ENCODE peak calls at places on chromosome 18, in five cellular contexts. M is CD8-positive, alpha-beta T cell; E is progenitor cell of endocrine pancreas; U is bronchial epithelial cell; W is mucosa of descending colon. C is an unnamed sample.

GRCh38 chr18:32093523-32093922 is 1.8 kb downstream of the RNF138 start:
- DNase-seq in U (peak), E (no peak), W (no peak), M (no peak), C (no peak)

GRCh38 chr18:68394705-68395104 is 320.2 kb downstream of the TMX3 start:
- DNase-seq in M (no peak), U (peak), E (no peak), W (no peak), C (no peak)

GRCh38 chr18:22112215-22112614 is 57.2 kb upstream of the GATA6 start:
- DNase-seq in M (no peak), E (no peak), U (no peak), W (no peak), C (no peak)

GRCh38 chr18:77061946-77062517 is 70.6 kb downstream of the MBP start:
- DNase-seq in W (peak), E (no peak), M (no peak), U (no peak), C (no peak)

GRCh38 chr18:24530630-24531111 is 70.2 kb downstream of the HRH4 start:
- DNase-seq in M (no peak), E (no peak), W (no peak), U (peak), C (peak)

GRCh38 chr18:2146092-2146491 is 425.2 kb downstream of the METTL4 start:
- DNase-seq in E (no peak), U (peak), M (no peak), W (no peak), C (no peak)

GRCh38 chr18:57813245-57813644 is 10.1 kb upstream of the ATP8B1 start:
- DNase-seq in U (peak), E (no peak), W (no peak), M (no peak), C (peak)

GRCh38 chr18:23270999-23271680 is 135.9 kb downstream of the CABLES1 start:
- DNase-seq in M (no peak), E (no peak), U (no peak), W (no peak), C (no peak)

GRCh38 chr18:36733150-36733549 is 95.7 kb downstream of the TPGS2 start:
- DNase-seq in U (no peak), W (no peak), E (no peak), M (no peak), C (no peak)

GRCh38 chr18:66778048-66778447 is 174.2 kb upstream of the CDH19 start:
- DNase-seq in M (no peak), U (no peak), E (no peak), W (no peak), C (no peak)

GRCh38 chr18:78612318-78612717 is 367.3 kb upstream of the SALL3 start:
- DNase-seq in E (no peak), U (no peak), M (no peak), W (no peak), C (no peak)

GRCh38 chr18:75456277-75456676 is 28.8 kb upstream of the SMIM21 start:
- DNase-seq in U (no peak), E (no peak), M (no peak), W (no peak), C (no peak)

GRCh38 chr18:3947383-3947782 is 497.4 kb downstream of the TGIF1 start:
- DNase-seq in U (no peak), E (no peak), W (no peak), M (no peak), C (no peak)

GRCh38 chr18:46040747-46041104 is 31.3 kb downstream of the PSTPIP2 start:
- DNase-seq in U (no peak), M (no peak), W (no peak), E (no peak), C (no peak)

GRCh38 chr18:22753130-22753831 is 179.8 kb upstream of the RBBP8 start:
- DNase-seq in M (no peak), E (no peak), U (no peak), W (no peak), C (no peak)

GRCh38 chr18:48955528-48956261 is 4.9 kb upstream of the SMAD7 start:
- DNase-seq in M (no peak), E (no peak), W (no peak), U (peak), C (no peak)
- TF ChIP-seq CTCF in M (no peak), E (no peak), W (no peak), U (peak), C (peak)

GRCh38 chr18:35267161-35267651 is 22.8 kb downstream of the ZSCAN30 start:
- DNase-seq in W (peak), M (peak), E (no peak), U (no peak), C (no peak)
- TF ChIP-seq CTCF in W (no peak), M (no peak), E (no peak), U (no peak), C (no peak)

GRCh38 chr18:39732918-39733317 is 2167.3 kb upstream of the CELF4 start:
- DNase-seq in U (no peak), M (no peak), E (no peak), W (no peak), C (no peak)
- TF ChIP-seq CTCF in U (peak), M (no peak), E (peak), W (no peak), C (no peak)

GRCh38 chr18:11392292-11392691 is 217.1 kb upstream of the SLC35G4 start:
- DNase-seq in E (no peak), W (no peak), M (no peak), U (peak), C (no peak)

GRCh38 chr18:11389281-11389680 is 220.1 kb upstream of the SLC35G4 start:
- DNase-seq in W (no peak), E (no peak), U (no peak), M (no peak), C (no peak)

GRCh38 chr18:11391636-11392035 is 217.8 kb upstream of the SLC35G4 start:
- DNase-seq in U (no peak), M (no peak), E (no peak), W (no peak), C (no peak)

GRCh38 chr18:11393486-11393885 is 215.9 kb upstream of the SLC35G4 start:
- DNase-seq in U (no peak), E (no peak), M (no peak), W (no peak), C (no peak)

GRCh38 chr18:11392974-11393373 is 216.4 kb upstream of the SLC35G4 start:
- DNase-seq in M (no peak), U (no peak), W (no peak), E (no peak), C (no peak)
- TF ChIP-seq CTCF in M (no peak), U (no peak), W (no peak), E (no peak), C (no peak)

GRCh38 chr18:50094221-50094773 is 100.7 kb downstream of the MYO5B start:
- DNase-seq in M (no peak), E (no peak), W (no peak), U (no peak), C (no peak)
- TF ChIP-seq CTCF in M (no peak), E (no peak), W (no peak), U (no peak), C (no peak)

GRCh38 chr18:63736856-63737255 is 34.1 kb downstream of the SERPINB11 start:
- DNase-seq in U (peak), M (no peak), E (no peak), W (no peak), C (peak)

GRCh38 chr18:63747006-63747405 is 28.2 kb upstream of the SERPINB7 start:
- DNase-seq in M (no peak), U (no peak), E (no peak), W (no peak), C (no peak)

DNA sequence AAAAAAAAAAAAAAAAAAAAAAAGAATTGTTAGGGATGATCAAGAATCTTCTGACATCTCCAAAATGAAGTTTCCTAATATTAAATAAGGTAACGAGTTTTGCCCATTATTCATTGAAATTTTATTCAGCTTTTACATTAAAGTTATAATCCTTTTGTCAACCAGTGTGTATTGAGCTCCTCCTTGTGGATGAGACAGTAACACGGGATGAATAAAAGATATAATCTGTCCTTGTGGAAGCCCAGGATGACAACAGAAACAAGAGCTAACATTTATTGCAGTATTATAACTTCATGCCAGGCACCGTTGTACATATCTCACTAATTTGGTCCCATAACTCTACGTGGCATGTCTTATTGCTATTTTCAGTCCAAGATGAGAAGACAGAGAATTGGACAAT is 33.4 kb upstream of the SERPINB7 start:
- DNase-seq in U (peak), M (no peak), E (no peak), W (no peak), C (no peak)
- TF ChIP-seq CTCF in U (peak), M (no peak), E (peak), W (no peak), C (peak)